ENCODE peak calls at places on chromosome 16, in seven cellular contexts. One of them, this sample, is unnamed.

GRCh38 chr16:58661199-58661830 is 23.3 kb downstream of the SLC38A7 start:
- DNase-seq in HepG2: peak
- DNase-seq in K562: peak
- DNase-seq in GM12891: peak
- DNase-seq in H1: peak
- DNase-seq in SK-N-SH: peak
- DNase-seq in GM12878: no peak
- DNase-seq in this sample: no peak

GRCh38 chr16:71726491-71727319 is 2.2 kb upstream of the PHLPP2 start:
- DNase-seq in HepG2: no peak
- DNase-seq in K562: no peak
- DNase-seq in H1: no peak
- DNase-seq in GM12891: no peak
- DNase-seq in SK-N-SH: no peak
- DNase-seq in GM12878: no peak
- DNase-seq in this sample: no peak

GRCh38 chr16:82630688-82631087 is 3.9 kb downstream of the CDH13 start:
- DNase-seq in GM12878: no peak
- DNase-seq in SK-N-SH: no peak
- DNase-seq in GM12891: no peak
- DNase-seq in HepG2: no peak
- DNase-seq in K562: no peak
- DNase-seq in H1: no peak
- DNase-seq in this sample: no peak

GRCh38 chr16:85950519-85950918 is 51.6 kb downstream of the IRF8 start:
- DNase-seq in SK-N-SH: no peak
- DNase-seq in HepG2: no peak
- DNase-seq in GM12878: no peak
- DNase-seq in K562: no peak
- DNase-seq in GM12891: no peak
- DNase-seq in H1: no peak
- DNase-seq in this sample: no peak

GRCh38 chr16:58563235-58563634 is 47.9 kb downstream of the SETD6 start:
- DNase-seq in H1: no peak
- DNase-seq in GM12891: no peak
- DNase-seq in GM12878: no peak
- DNase-seq in K562: no peak
- DNase-seq in SK-N-SH: no peak
- DNase-seq in HepG2: no peak
- DNase-seq in this sample: no peak

GRCh38 chr16:86619263-86619935 is 41.0 kb downstream of the FOXL1 start:
- DNase-seq in K562: peak
- DNase-seq in H1: no peak
- DNase-seq in GM12891: no peak
- DNase-seq in SK-N-SH: no peak
- DNase-seq in GM12878: no peak
- DNase-seq in HepG2: no peak
- DNase-seq in this sample: no peak

GRCh38 chr16:5231246-5231759 is 133.7 kb upstream of the EEF2KMT start:
- DNase-seq in GM12891: no peak
- DNase-seq in HepG2: no peak
- DNase-seq in K562: no peak
- DNase-seq in H1: no peak
- DNase-seq in SK-N-SH: no peak
- DNase-seq in GM12878: no peak
- DNase-seq in this sample: no peak

GRCh38 chr16:57497121-57497520 is 10.8 kb upstream of the DOK4 start:
- DNase-seq in GM12891: no peak
- DNase-seq in SK-N-SH: no peak
- DNase-seq in H1: no peak
- DNase-seq in HepG2: no peak
- DNase-seq in GM12878: no peak
- DNase-seq in K562: no peak
- DNase-seq in this sample: no peak

GRCh38 chr16:12925026-12925425 is 23.6 kb downstream of the SHISA9 start:
- DNase-seq in K562: no peak
- DNase-seq in SK-N-SH: no peak
- DNase-seq in H1: no peak
- DNase-seq in HepG2: no peak
- DNase-seq in GM12878: no peak
- DNase-seq in GM12891: no peak
- DNase-seq in this sample: no peak

GRCh38 chr16:55542459-55543082 is 23.9 kb upstream of the CAPNS2 start:
- DNase-seq in GM12891: no peak
- DNase-seq in SK-N-SH: no peak
- DNase-seq in GM12878: no peak
- DNase-seq in H1: no peak
- DNase-seq in K562: no peak
- DNase-seq in HepG2: no peak
- DNase-seq in this sample: no peak

GRCh38 chr16:81522141-81522701 is 77.6 kb downstream of the CMIP start:
- DNase-seq in K562: peak
- DNase-seq in GM12891: no peak
- DNase-seq in HepG2: no peak
- DNase-seq in GM12878: no peak
- DNase-seq in H1: no peak
- DNase-seq in SK-N-SH: peak
- DNase-seq in this sample: no peak

GRCh38 chr16:50478773-50479149 is 69.4 kb upstream of the NKD1 start:
- DNase-seq in K562: no peak
- DNase-seq in GM12891: no peak
- DNase-seq in SK-N-SH: no peak
- DNase-seq in GM12878: no peak
- DNase-seq in HepG2: no peak
- DNase-seq in H1: no peak
- DNase-seq in this sample: no peak

GRCh38 chr16:46843898-46844642 is 13.1 kb upstream of the C16orf87 start:
- DNase-seq in GM12878: no peak
- DNase-seq in HepG2: no peak
- DNase-seq in H1: no peak
- DNase-seq in K562: no peak
- DNase-seq in GM12891: no peak
- DNase-seq in SK-N-SH: no peak
- DNase-seq in this sample: no peak

GRCh38 chr16:47916266-47916665 is 239.5 kb downstream of the ABCC12 start:
- DNase-seq in HepG2: no peak
- DNase-seq in K562: no peak
- DNase-seq in SK-N-SH: no peak
- DNase-seq in GM12878: no peak
- DNase-seq in GM12891: no peak
- DNase-seq in H1: no peak
- DNase-seq in this sample: no peak

GRCh38 chr16:71347146-71347545 is 11.4 kb upstream of the CALB2 start:
- DNase-seq in K562: no peak
- DNase-seq in GM12878: no peak
- DNase-seq in SK-N-SH: no peak
- DNase-seq in GM12891: no peak
- DNase-seq in HepG2: no peak
- DNase-seq in H1: no peak
- DNase-seq in this sample: no peak

GRCh38 chr16:22217890-22218730 is 12.0 kb downstream of the EEF2K start:
- DNase-seq in HepG2: no peak
- DNase-seq in GM12878: peak
- DNase-seq in SK-N-SH: no peak
- DNase-seq in GM12891: peak
- DNase-seq in K562: peak
- DNase-seq in H1: no peak
- DNase-seq in this sample: peak

GRCh38 chr16:48501516-48502377 is 108.2 kb downstream of the N4BP1 start:
- DNase-seq in GM12878: no peak
- DNase-seq in H1: no peak
- DNase-seq in K562: peak
- DNase-seq in SK-N-SH: no peak
- DNase-seq in GM12891: no peak
- DNase-seq in HepG2: no peak
- DNase-seq in this sample: no peak

GRCh38 chr16:9308300-9309209 is 217.1 kb downstream of the HAPSTR1 start:
- DNase-seq in HepG2: no peak
- DNase-seq in GM12891: no peak
- DNase-seq in SK-N-SH: no peak
- DNase-seq in H1: no peak
- DNase-seq in K562: no peak
- DNase-seq in GM12878: no peak
- DNase-seq in this sample: no peak

GRCh38 chr16:23901178-23902131 is 65.7 kb downstream of the PRKCB start:
- DNase-seq in H1: no peak
- DNase-seq in HepG2: no peak
- DNase-seq in GM12878: no peak
- DNase-seq in SK-N-SH: no peak
- DNase-seq in GM12891: no peak
- DNase-seq in K562: peak
- DNase-seq in this sample: no peak

GRCh38 chr16:29680180-29680598 is 1.2 kb downstream of the QPRT start:
- DNase-seq in H1: no peak
- DNase-seq in HepG2: peak
- DNase-seq in GM12878: no peak
- DNase-seq in SK-N-SH: no peak
- DNase-seq in GM12891: no peak
- DNase-seq in K562: no peak
- DNase-seq in this sample: no peak

DNA sequence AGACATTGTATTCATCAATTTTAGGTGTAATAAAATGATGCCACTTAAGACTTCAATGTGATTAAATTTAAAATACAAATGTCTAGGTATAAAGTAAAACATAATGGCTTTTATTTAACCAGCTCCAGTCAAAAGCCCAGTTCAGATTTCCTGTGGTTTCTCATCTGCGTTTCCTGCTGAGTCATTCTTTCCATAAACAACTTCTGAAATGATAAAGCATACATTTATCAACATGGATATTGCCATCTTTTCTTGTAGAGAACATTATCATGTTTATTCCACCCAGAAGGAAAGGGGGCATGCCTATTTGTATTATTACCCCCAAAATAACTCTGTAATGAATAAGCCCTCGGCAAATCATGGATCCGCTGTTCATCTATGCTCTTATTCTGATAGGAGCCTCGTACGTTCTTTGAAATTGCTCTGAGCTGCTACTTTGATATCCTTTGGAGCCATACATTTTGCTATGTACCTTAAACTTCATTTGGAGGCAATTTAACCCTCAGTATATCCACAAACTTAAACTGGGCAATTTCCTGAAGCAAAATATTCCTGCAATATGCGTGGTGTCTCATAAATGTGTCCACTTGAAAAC is 28.3 kb downstream of the HSBP1 start:
- DNase-seq in GM12878: no peak
- DNase-seq in GM12891: no peak
- DNase-seq in H1: no peak
- DNase-seq in HepG2: no peak
- DNase-seq in K562: peak
- DNase-seq in SK-N-SH: no peak
- DNase-seq in this sample: no peak
- TF ChIP-seq TAF1 in GM12878: no peak
- TF ChIP-seq TAF1 in GM12891: no peak
- TF ChIP-seq TAF1 in H1: no peak
- TF ChIP-seq TAF1 in HepG2: no peak
- TF ChIP-seq TAF1 in K562: no peak
- TF ChIP-seq TAF1 in SK-N-SH: no peak
- TF ChIP-seq TAF1 in this sample: no peak

GRCh38 chr16:1610841-1611653 is 825 bp downstream of the IFT140 start:
- DNase-seq in GM12891: no peak
- DNase-seq in H1: no peak
- DNase-seq in K562: no peak
- DNase-seq in HepG2: no peak
- DNase-seq in GM12878: no peak
- DNase-seq in SK-N-SH: no peak
- DNase-seq in this sample: no peak

GRCh38 chr16:1602285-1602684 is 9.6 kb downstream of the IFT140 start:
- DNase-seq in GM12878: no peak
- DNase-seq in H1: no peak
- DNase-seq in GM12891: no peak
- DNase-seq in SK-N-SH: no peak
- DNase-seq in K562: no peak
- DNase-seq in HepG2: no peak
- DNase-seq in this sample: no peak

GRCh38 chr16:1601489-1601888 is 10.4 kb downstream of the IFT140 start:
- DNase-seq in HepG2: no peak
- DNase-seq in H1: no peak
- DNase-seq in GM12891: no peak
- DNase-seq in GM12878: no peak
- DNase-seq in K562: no peak
- DNase-seq in SK-N-SH: no peak
- DNase-seq in this sample: no peak

GRCh38 chr16:1610071-1610840 is 1.6 kb downstream of the IFT140 start:
- DNase-seq in GM12878: peak
- DNase-seq in K562: peak
- DNase-seq in H1: peak
- DNase-seq in SK-N-SH: peak
- DNase-seq in GM12891: peak
- DNase-seq in HepG2: peak
- DNase-seq in this sample: peak

DNA sequence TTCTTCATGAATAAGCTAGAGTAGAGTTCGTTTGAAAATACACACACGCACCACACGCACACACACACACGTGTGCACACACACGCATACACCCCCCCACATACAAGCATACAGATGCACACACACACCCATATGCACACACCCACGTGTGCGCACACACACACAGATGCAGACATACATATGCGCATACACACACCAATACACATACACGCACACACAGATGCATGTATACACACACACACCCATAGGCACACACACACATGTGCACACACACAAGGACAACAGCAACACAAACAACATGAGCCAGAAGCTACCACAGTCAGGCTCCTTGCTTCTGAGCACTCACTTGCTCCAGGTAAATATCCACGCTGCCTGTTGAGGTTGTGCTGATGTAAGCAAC is 5.1 kb downstream of the IFT140 start:
- DNase-seq in HepG2: no peak
- DNase-seq in GM12891: no peak
- DNase-seq in H1: no peak
- DNase-seq in SK-N-SH: no peak
- DNase-seq in GM12878: no peak
- DNase-seq in K562: no peak
- DNase-seq in this sample: no peak
- TF ChIP-seq TAF1 in HepG2: no peak
- TF ChIP-seq TAF1 in GM12891: no peak
- TF ChIP-seq TAF1 in H1: no peak
- TF ChIP-seq TAF1 in SK-N-SH: no peak
- TF ChIP-seq TAF1 in GM12878: no peak
- TF ChIP-seq TAF1 in K562: no peak
- TF ChIP-seq TAF1 in this sample: no peak

DNA sequence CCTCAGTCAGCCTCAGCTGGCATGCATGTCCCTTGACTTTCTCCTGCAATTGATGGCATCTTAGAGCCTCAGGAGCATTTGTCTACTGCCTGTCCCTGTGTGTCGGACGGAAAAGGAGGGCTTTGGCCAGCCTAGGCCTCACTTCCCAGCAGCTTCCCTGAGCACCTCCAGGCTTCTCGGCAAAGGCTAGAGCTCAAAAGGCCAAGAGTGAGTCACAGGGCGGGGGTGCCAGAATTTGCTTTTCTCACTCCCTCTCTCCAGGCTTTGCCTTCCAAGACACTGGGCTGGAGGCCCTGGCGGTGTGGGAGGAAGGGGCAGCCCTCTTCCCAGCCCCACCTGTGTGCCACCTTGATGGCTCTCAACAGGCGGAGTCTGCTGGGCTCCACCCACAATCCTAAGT is 107.3 kb upstream of the MAF start:
- DNase-seq in GM12891: no peak
- DNase-seq in H1: no peak
- DNase-seq in GM12878: no peak
- DNase-seq in HepG2: no peak
- DNase-seq in K562: no peak
- DNase-seq in SK-N-SH: no peak
- DNase-seq in this sample: no peak
- TF ChIP-seq TAF1 in GM12891: no peak
- TF ChIP-seq TAF1 in H1: no peak
- TF ChIP-seq TAF1 in GM12878: no peak
- TF ChIP-seq TAF1 in HepG2: no peak
- TF ChIP-seq TAF1 in K562: no peak
- TF ChIP-seq TAF1 in SK-N-SH: no peak
- TF ChIP-seq TAF1 in this sample: no peak

GRCh38 chr16:53768167-53768566 is 64.2 kb downstream of the FTO start:
- DNase-seq in GM12878: no peak
- DNase-seq in SK-N-SH: no peak
- DNase-seq in K562: no peak
- DNase-seq in HepG2: no peak
- DNase-seq in H1: no peak
- DNase-seq in GM12891: no peak
- DNase-seq in this sample: no peak
- TF ChIP-seq TAF1 in GM12878: no peak
- TF ChIP-seq TAF1 in SK-N-SH: no peak
- TF ChIP-seq TAF1 in K562: no peak
- TF ChIP-seq TAF1 in HepG2: no peak
- TF ChIP-seq TAF1 in H1: no peak
- TF ChIP-seq TAF1 in GM12891: no peak
- TF ChIP-seq TAF1 in this sample: no peak